ENCODE peak calls at places on chromosomes 3 and 15, in eight cellular contexts. One of them, this sample, is unnamed.

GRCh38 chr3:125587039-125587664 is 8.1 kb downstream of the OSBPL11 start:
- DNase-seq in A549: no peak
- DNase-seq in stimulated activated CD8-positive, alpha-beta memory T cell treated with anti-CD3 and anti-CD28 coated beads, Interleukin-4, amount 100 ng/mL, for 48 hours: no peak
- DNase-seq in fibroblast of gingiva: no peak
- DNase-seq in stimulated activated naive CD8-positive, alpha-beta T cell treated with anti-CD3 and anti-CD28 coated beads, Interleukin-15, amount 100 ng/mL, for 72 hours: no peak
- DNase-seq in iPS-NIHi11: no peak
- DNase-seq in H9: no peak
- DNase-seq in upper lobe of right lung: no peak
- DNase-seq in this sample: no peak

GRCh38 chr3:45917146-45917885 is 25.9 kb upstream of the CXCR6 start:
- DNase-seq in A549: no peak
- DNase-seq in H9: no peak
- DNase-seq in iPS-NIHi11: no peak
- DNase-seq in stimulated activated CD8-positive, alpha-beta memory T cell treated with anti-CD3 and anti-CD28 coated beads, Interleukin-4, amount 100 ng/mL, for 48 hours: no peak
- DNase-seq in fibroblast of gingiva: no peak
- DNase-seq in upper lobe of right lung: peak
- DNase-seq in stimulated activated naive CD8-positive, alpha-beta T cell treated with anti-CD3 and anti-CD28 coated beads, Interleukin-15, amount 100 ng/mL, for 72 hours: no peak
- DNase-seq in this sample: no peak

GRCh38 chr15:62066663-62067447 is at the start of gene C2CD4A:
- DNase-seq in stimulated activated naive CD8-positive, alpha-beta T cell treated with anti-CD3 and anti-CD28 coated beads, Interleukin-15, amount 100 ng/mL, for 72 hours: peak
- DNase-seq in iPS-NIHi11: peak
- DNase-seq in H9: peak
- DNase-seq in fibroblast of gingiva: peak
- DNase-seq in stimulated activated CD8-positive, alpha-beta memory T cell treated with anti-CD3 and anti-CD28 coated beads, Interleukin-4, amount 100 ng/mL, for 48 hours: peak
- DNase-seq in A549: peak
- DNase-seq in upper lobe of right lung: peak
- DNase-seq in this sample: peak

GRCh38 chr3:14397531-14397930 is 4.9 kb upstream of the SLC6A6 start:
- DNase-seq in H9: no peak
- DNase-seq in stimulated activated naive CD8-positive, alpha-beta T cell treated with anti-CD3 and anti-CD28 coated beads, Interleukin-15, amount 100 ng/mL, for 72 hours: no peak
- DNase-seq in A549: no peak
- DNase-seq in stimulated activated CD8-positive, alpha-beta memory T cell treated with anti-CD3 and anti-CD28 coated beads, Interleukin-4, amount 100 ng/mL, for 48 hours: no peak
- DNase-seq in iPS-NIHi11: no peak
- DNase-seq in fibroblast of gingiva: no peak
- DNase-seq in upper lobe of right lung: peak
- DNase-seq in this sample: no peak

GRCh38 chr3:110381992-110382391 is 689.6 kb upstream of the NECTIN3 start:
- DNase-seq in H9: no peak
- DNase-seq in stimulated activated naive CD8-positive, alpha-beta T cell treated with anti-CD3 and anti-CD28 coated beads, Interleukin-15, amount 100 ng/mL, for 72 hours: no peak
- DNase-seq in A549: no peak
- DNase-seq in upper lobe of right lung: no peak
- DNase-seq in iPS-NIHi11: no peak
- DNase-seq in fibroblast of gingiva: peak
- DNase-seq in stimulated activated CD8-positive, alpha-beta memory T cell treated with anti-CD3 and anti-CD28 coated beads, Interleukin-4, amount 100 ng/mL, for 48 hours: no peak
- DNase-seq in this sample: no peak

GRCh38 chr3:102529452-102529851 is 94.6 kb downstream of the ZPLD1 start:
- DNase-seq in A549: peak
- DNase-seq in fibroblast of gingiva: peak
- DNase-seq in stimulated activated CD8-positive, alpha-beta memory T cell treated with anti-CD3 and anti-CD28 coated beads, Interleukin-4, amount 100 ng/mL, for 48 hours: no peak
- DNase-seq in iPS-NIHi11: peak
- DNase-seq in upper lobe of right lung: no peak
- DNase-seq in H9: peak
- DNase-seq in stimulated activated naive CD8-positive, alpha-beta T cell treated with anti-CD3 and anti-CD28 coated beads, Interleukin-15, amount 100 ng/mL, for 72 hours: no peak
- DNase-seq in this sample: no peak

GRCh38 chr15:50808728-50809127 is 43.2 kb upstream of the SPPL2A start:
- DNase-seq in iPS-NIHi11: no peak
- DNase-seq in fibroblast of gingiva: no peak
- DNase-seq in upper lobe of right lung: no peak
- DNase-seq in stimulated activated CD8-positive, alpha-beta memory T cell treated with anti-CD3 and anti-CD28 coated beads, Interleukin-4, amount 100 ng/mL, for 48 hours: no peak
- DNase-seq in stimulated activated naive CD8-positive, alpha-beta T cell treated with anti-CD3 and anti-CD28 coated beads, Interleukin-15, amount 100 ng/mL, for 72 hours: no peak
- DNase-seq in A549: no peak
- DNase-seq in H9: no peak
- DNase-seq in this sample: no peak

GRCh38 chr3:11717768-11718581 is 74.3 kb upstream of the VGLL4 start:
- DNase-seq in fibroblast of gingiva: peak
- DNase-seq in stimulated activated CD8-positive, alpha-beta memory T cell treated with anti-CD3 and anti-CD28 coated beads, Interleukin-4, amount 100 ng/mL, for 48 hours: no peak
- DNase-seq in upper lobe of right lung: no peak
- DNase-seq in H9: no peak
- DNase-seq in stimulated activated naive CD8-positive, alpha-beta T cell treated with anti-CD3 and anti-CD28 coated beads, Interleukin-15, amount 100 ng/mL, for 72 hours: no peak
- DNase-seq in iPS-NIHi11: no peak
- DNase-seq in A549: peak
- DNase-seq in this sample: no peak

GRCh38 chr3:172713316-172713715 is 2.4 kb upstream of the NCEH1 start:
- DNase-seq in H9: no peak
- DNase-seq in A549: no peak
- DNase-seq in upper lobe of right lung: no peak
- DNase-seq in iPS-NIHi11: no peak
- DNase-seq in stimulated activated naive CD8-positive, alpha-beta T cell treated with anti-CD3 and anti-CD28 coated beads, Interleukin-15, amount 100 ng/mL, for 72 hours: no peak
- DNase-seq in fibroblast of gingiva: peak
- DNase-seq in stimulated activated CD8-positive, alpha-beta memory T cell treated with anti-CD3 and anti-CD28 coated beads, Interleukin-4, amount 100 ng/mL, for 48 hours: no peak
- DNase-seq in this sample: no peak

GRCh38 chr3:154273381-154273780 is 50.9 kb downstream of the DHX36 start:
- DNase-seq in upper lobe of right lung: no peak
- DNase-seq in stimulated activated naive CD8-positive, alpha-beta T cell treated with anti-CD3 and anti-CD28 coated beads, Interleukin-15, amount 100 ng/mL, for 72 hours: no peak
- DNase-seq in stimulated activated CD8-positive, alpha-beta memory T cell treated with anti-CD3 and anti-CD28 coated beads, Interleukin-4, amount 100 ng/mL, for 48 hours: no peak
- DNase-seq in fibroblast of gingiva: no peak
- DNase-seq in A549: no peak
- DNase-seq in H9: no peak
- DNase-seq in iPS-NIHi11: no peak
- DNase-seq in this sample: no peak

GRCh38 chr3:4976109-4976508 is 3.1 kb upstream of the BHLHE40 start:
- DNase-seq in iPS-NIHi11: peak
- DNase-seq in stimulated activated naive CD8-positive, alpha-beta T cell treated with anti-CD3 and anti-CD28 coated beads, Interleukin-15, amount 100 ng/mL, for 72 hours: peak
- DNase-seq in A549: peak
- DNase-seq in H9: peak
- DNase-seq in stimulated activated CD8-positive, alpha-beta memory T cell treated with anti-CD3 and anti-CD28 coated beads, Interleukin-4, amount 100 ng/mL, for 48 hours: peak
- DNase-seq in upper lobe of right lung: peak
- DNase-seq in fibroblast of gingiva: no peak
- DNase-seq in this sample: peak

GRCh38 chr3:47113669-47114365 is 50.1 kb downstream of the SETD2 start:
- DNase-seq in stimulated activated naive CD8-positive, alpha-beta T cell treated with anti-CD3 and anti-CD28 coated beads, Interleukin-15, amount 100 ng/mL, for 72 hours: no peak
- DNase-seq in A549: no peak
- DNase-seq in stimulated activated CD8-positive, alpha-beta memory T cell treated with anti-CD3 and anti-CD28 coated beads, Interleukin-4, amount 100 ng/mL, for 48 hours: no peak
- DNase-seq in fibroblast of gingiva: peak
- DNase-seq in upper lobe of right lung: no peak
- DNase-seq in iPS-NIHi11: no peak
- DNase-seq in H9: no peak
- DNase-seq in this sample: no peak

GRCh38 chr3:56118968-56119367 is 349.3 kb downstream of the ERC2 start:
- DNase-seq in H9: no peak
- DNase-seq in upper lobe of right lung: no peak
- DNase-seq in iPS-NIHi11: no peak
- DNase-seq in stimulated activated naive CD8-positive, alpha-beta T cell treated with anti-CD3 and anti-CD28 coated beads, Interleukin-15, amount 100 ng/mL, for 72 hours: no peak
- DNase-seq in fibroblast of gingiva: peak
- DNase-seq in stimulated activated CD8-positive, alpha-beta memory T cell treated with anti-CD3 and anti-CD28 coated beads, Interleukin-4, amount 100 ng/mL, for 48 hours: no peak
- DNase-seq in A549: no peak
- DNase-seq in this sample: no peak

GRCh38 chr3:128006061-128006470 is 46.2 kb upstream of the SEC61A1 start:
- DNase-seq in iPS-NIHi11: no peak
- DNase-seq in stimulated activated naive CD8-positive, alpha-beta T cell treated with anti-CD3 and anti-CD28 coated beads, Interleukin-15, amount 100 ng/mL, for 72 hours: no peak
- DNase-seq in fibroblast of gingiva: no peak
- DNase-seq in upper lobe of right lung: no peak
- DNase-seq in H9: no peak
- DNase-seq in A549: no peak
- DNase-seq in stimulated activated CD8-positive, alpha-beta memory T cell treated with anti-CD3 and anti-CD28 coated beads, Interleukin-4, amount 100 ng/mL, for 48 hours: no peak
- DNase-seq in this sample: no peak

GRCh38 chr15:38564557-38565286 is at the start of gene RASGRP1:
- DNase-seq in stimulated activated CD8-positive, alpha-beta memory T cell treated with anti-CD3 and anti-CD28 coated beads, Interleukin-4, amount 100 ng/mL, for 48 hours: peak
- DNase-seq in A549: peak
- DNase-seq in H9: peak
- DNase-seq in iPS-NIHi11: peak
- DNase-seq in upper lobe of right lung: peak
- DNase-seq in fibroblast of gingiva: peak
- DNase-seq in stimulated activated naive CD8-positive, alpha-beta T cell treated with anti-CD3 and anti-CD28 coated beads, Interleukin-15, amount 100 ng/mL, for 72 hours: peak
- DNase-seq in this sample: peak

GRCh38 chr3:152206243-152206642 is 62.5 kb upstream of the MBNL1 start:
- DNase-seq in A549: no peak
- DNase-seq in iPS-NIHi11: no peak
- DNase-seq in stimulated activated CD8-positive, alpha-beta memory T cell treated with anti-CD3 and anti-CD28 coated beads, Interleukin-4, amount 100 ng/mL, for 48 hours: no peak
- DNase-seq in stimulated activated naive CD8-positive, alpha-beta T cell treated with anti-CD3 and anti-CD28 coated beads, Interleukin-15, amount 100 ng/mL, for 72 hours: no peak
- DNase-seq in fibroblast of gingiva: no peak
- DNase-seq in upper lobe of right lung: no peak
- DNase-seq in H9: no peak
- DNase-seq in this sample: no peak

GRCh38 chr3:47540281-47540680 is 26.8 kb upstream of the ELP6 start:
- DNase-seq in fibroblast of gingiva: no peak
- DNase-seq in A549: no peak
- DNase-seq in upper lobe of right lung: no peak
- DNase-seq in stimulated activated naive CD8-positive, alpha-beta T cell treated with anti-CD3 and anti-CD28 coated beads, Interleukin-15, amount 100 ng/mL, for 72 hours: no peak
- DNase-seq in H9: no peak
- DNase-seq in stimulated activated CD8-positive, alpha-beta memory T cell treated with anti-CD3 and anti-CD28 coated beads, Interleukin-4, amount 100 ng/mL, for 48 hours: no peak
- DNase-seq in iPS-NIHi11: no peak
- DNase-seq in this sample: no peak

GRCh38 chr15:100005715-100006114 is 272.5 kb upstream of the LYSMD4 start:
- DNase-seq in A549: no peak
- DNase-seq in stimulated activated naive CD8-positive, alpha-beta T cell treated with anti-CD3 and anti-CD28 coated beads, Interleukin-15, amount 100 ng/mL, for 72 hours: no peak
- DNase-seq in iPS-NIHi11: no peak
- DNase-seq in stimulated activated CD8-positive, alpha-beta memory T cell treated with anti-CD3 and anti-CD28 coated beads, Interleukin-4, amount 100 ng/mL, for 48 hours: no peak
- DNase-seq in H9: no peak
- DNase-seq in upper lobe of right lung: peak
- DNase-seq in fibroblast of gingiva: no peak
- DNase-seq in this sample: no peak

GRCh38 chr3:52714335-52715302 is 8.7 kb downstream of the SPCS1 start:
- DNase-seq in fibroblast of gingiva: no peak
- DNase-seq in A549: no peak
- DNase-seq in upper lobe of right lung: no peak
- DNase-seq in stimulated activated CD8-positive, alpha-beta memory T cell treated with anti-CD3 and anti-CD28 coated beads, Interleukin-4, amount 100 ng/mL, for 48 hours: no peak
- DNase-seq in stimulated activated naive CD8-positive, alpha-beta T cell treated with anti-CD3 and anti-CD28 coated beads, Interleukin-15, amount 100 ng/mL, for 72 hours: no peak
- DNase-seq in H9: peak
- DNase-seq in iPS-NIHi11: peak
- DNase-seq in this sample: no peak

GRCh38 chr15:57503911-57504598 is 87.6 kb upstream of the MYZAP start:
- DNase-seq in H9: no peak
- DNase-seq in iPS-NIHi11: no peak
- DNase-seq in stimulated activated naive CD8-positive, alpha-beta T cell treated with anti-CD3 and anti-CD28 coated beads, Interleukin-15, amount 100 ng/mL, for 72 hours: no peak
- DNase-seq in stimulated activated CD8-positive, alpha-beta memory T cell treated with anti-CD3 and anti-CD28 coated beads, Interleukin-4, amount 100 ng/mL, for 48 hours: no peak
- DNase-seq in A549: no peak
- DNase-seq in fibroblast of gingiva: no peak
- DNase-seq in upper lobe of right lung: no peak
- DNase-seq in this sample: no peak

GRCh38 chr3:124770341-124771082 is 40.3 kb downstream of the UMPS start:
- DNase-seq in H9: no peak
- DNase-seq in stimulated activated CD8-positive, alpha-beta memory T cell treated with anti-CD3 and anti-CD28 coated beads, Interleukin-4, amount 100 ng/mL, for 48 hours: no peak
- DNase-seq in stimulated activated naive CD8-positive, alpha-beta T cell treated with anti-CD3 and anti-CD28 coated beads, Interleukin-15, amount 100 ng/mL, for 72 hours: no peak
- DNase-seq in fibroblast of gingiva: no peak
- DNase-seq in upper lobe of right lung: no peak
- DNase-seq in A549: no peak
- DNase-seq in iPS-NIHi11: no peak
- DNase-seq in this sample: no peak

GRCh38 chr3:72303926-72304325 is 519.0 kb upstream of the PROK2 start:
- DNase-seq in fibroblast of gingiva: no peak
- DNase-seq in upper lobe of right lung: no peak
- DNase-seq in iPS-NIHi11: no peak
- DNase-seq in A549: no peak
- DNase-seq in stimulated activated CD8-positive, alpha-beta memory T cell treated with anti-CD3 and anti-CD28 coated beads, Interleukin-4, amount 100 ng/mL, for 48 hours: no peak
- DNase-seq in stimulated activated naive CD8-positive, alpha-beta T cell treated with anti-CD3 and anti-CD28 coated beads, Interleukin-15, amount 100 ng/mL, for 72 hours: no peak
- DNase-seq in H9: peak
- DNase-seq in this sample: no peak

GRCh38 chr15:57183041-57183440 is 193.3 kb upstream of the CGNL1 start:
- DNase-seq in stimulated activated naive CD8-positive, alpha-beta T cell treated with anti-CD3 and anti-CD28 coated beads, Interleukin-15, amount 100 ng/mL, for 72 hours: no peak
- DNase-seq in H9: no peak
- DNase-seq in A549: no peak
- DNase-seq in fibroblast of gingiva: peak
- DNase-seq in iPS-NIHi11: no peak
- DNase-seq in upper lobe of right lung: no peak
- DNase-seq in stimulated activated CD8-positive, alpha-beta memory T cell treated with anti-CD3 and anti-CD28 coated beads, Interleukin-4, amount 100 ng/mL, for 48 hours: no peak
- DNase-seq in this sample: no peak

GRCh38 chr3:12964713-12965612 is 108.3 kb downstream of the IQSEC1 start:
- DNase-seq in A549: no peak
- DNase-seq in stimulated activated naive CD8-positive, alpha-beta T cell treated with anti-CD3 and anti-CD28 coated beads, Interleukin-15, amount 100 ng/mL, for 72 hours: no peak
- DNase-seq in upper lobe of right lung: no peak
- DNase-seq in iPS-NIHi11: no peak
- DNase-seq in fibroblast of gingiva: no peak
- DNase-seq in H9: no peak
- DNase-seq in stimulated activated CD8-positive, alpha-beta memory T cell treated with anti-CD3 and anti-CD28 coated beads, Interleukin-4, amount 100 ng/mL, for 48 hours: no peak
- DNase-seq in this sample: no peak

GRCh38 chr3:123880998-123881561 is 3.1 kb downstream of the MYLK start:
- DNase-seq in H9: peak
- DNase-seq in iPS-NIHi11: no peak
- DNase-seq in stimulated activated naive CD8-positive, alpha-beta T cell treated with anti-CD3 and anti-CD28 coated beads, Interleukin-15, amount 100 ng/mL, for 72 hours: no peak
- DNase-seq in upper lobe of right lung: no peak
- DNase-seq in stimulated activated CD8-positive, alpha-beta memory T cell treated with anti-CD3 and anti-CD28 coated beads, Interleukin-4, amount 100 ng/mL, for 48 hours: no peak
- DNase-seq in fibroblast of gingiva: peak
- DNase-seq in A549: peak
- DNase-seq in this sample: no peak

GRCh38 chr3:67083277-67083676 is 85.2 kb downstream of the KBTBD8 start:
- DNase-seq in iPS-NIHi11: no peak
- DNase-seq in H9: no peak
- DNase-seq in fibroblast of gingiva: no peak
- DNase-seq in A549: no peak
- DNase-seq in stimulated activated CD8-positive, alpha-beta memory T cell treated with anti-CD3 and anti-CD28 coated beads, Interleukin-4, amount 100 ng/mL, for 48 hours: peak
- DNase-seq in upper lobe of right lung: no peak
- DNase-seq in stimulated activated naive CD8-positive, alpha-beta T cell treated with anti-CD3 and anti-CD28 coated beads, Interleukin-15, amount 100 ng/mL, for 72 hours: peak
- DNase-seq in this sample: peak

GRCh38 chr3:179398574-179399249 is 51.2 kb downstream of the MFN1 start:
- DNase-seq in A549: no peak
- DNase-seq in iPS-NIHi11: no peak
- DNase-seq in stimulated activated CD8-positive, alpha-beta memory T cell treated with anti-CD3 and anti-CD28 coated beads, Interleukin-4, amount 100 ng/mL, for 48 hours: no peak
- DNase-seq in upper lobe of right lung: no peak
- DNase-seq in stimulated activated naive CD8-positive, alpha-beta T cell treated with anti-CD3 and anti-CD28 coated beads, Interleukin-15, amount 100 ng/mL, for 72 hours: no peak
- DNase-seq in H9: no peak
- DNase-seq in fibroblast of gingiva: peak
- DNase-seq in this sample: no peak

GRCh38 chr3:88038561-88038960 is 20.2 kb downstream of the CGGBP1 start:
- DNase-seq in H9: no peak
- DNase-seq in iPS-NIHi11: no peak
- DNase-seq in stimulated activated CD8-positive, alpha-beta memory T cell treated with anti-CD3 and anti-CD28 coated beads, Interleukin-4, amount 100 ng/mL, for 48 hours: no peak
- DNase-seq in stimulated activated naive CD8-positive, alpha-beta T cell treated with anti-CD3 and anti-CD28 coated beads, Interleukin-15, amount 100 ng/mL, for 72 hours: no peak
- DNase-seq in upper lobe of right lung: no peak
- DNase-seq in A549: no peak
- DNase-seq in fibroblast of gingiva: peak
- DNase-seq in this sample: no peak

GRCh38 chr3:107498646-107499045 is 24.1 kb upstream of the BBX start:
- DNase-seq in stimulated activated naive CD8-positive, alpha-beta T cell treated with anti-CD3 and anti-CD28 coated beads, Interleukin-15, amount 100 ng/mL, for 72 hours: no peak
- DNase-seq in A549: no peak
- DNase-seq in upper lobe of right lung: no peak
- DNase-seq in stimulated activated CD8-positive, alpha-beta memory T cell treated with anti-CD3 and anti-CD28 coated beads, Interleukin-4, amount 100 ng/mL, for 48 hours: no peak
- DNase-seq in H9: no peak
- DNase-seq in iPS-NIHi11: no peak
- DNase-seq in fibroblast of gingiva: no peak
- DNase-seq in this sample: no peak

GRCh38 chr3:159964166-159964973 is 24.3 kb upstream of the IL12A start:
- DNase-seq in stimulated activated CD8-positive, alpha-beta memory T cell treated with anti-CD3 and anti-CD28 coated beads, Interleukin-4, amount 100 ng/mL, for 48 hours: no peak
- DNase-seq in upper lobe of right lung: no peak
- DNase-seq in stimulated activated naive CD8-positive, alpha-beta T cell treated with anti-CD3 and anti-CD28 coated beads, Interleukin-15, amount 100 ng/mL, for 72 hours: no peak
- DNase-seq in iPS-NIHi11: no peak
- DNase-seq in A549: peak
- DNase-seq in H9: no peak
- DNase-seq in fibroblast of gingiva: peak
- DNase-seq in this sample: no peak

GRCh38 chr3:46693897-46694235 is 387 bp upstream of the ALS2CL start:
- DNase-seq in stimulated activated naive CD8-positive, alpha-beta T cell treated with anti-CD3 and anti-CD28 coated beads, Interleukin-15, amount 100 ng/mL, for 72 hours: peak
- DNase-seq in stimulated activated CD8-positive, alpha-beta memory T cell treated with anti-CD3 and anti-CD28 coated beads, Interleukin-4, amount 100 ng/mL, for 48 hours: peak
- DNase-seq in A549: no peak
- DNase-seq in H9: no peak
- DNase-seq in fibroblast of gingiva: no peak
- DNase-seq in upper lobe of right lung: peak
- DNase-seq in iPS-NIHi11: no peak
- DNase-seq in this sample: peak

GRCh38 chr3:56725175-56725574 is 42.1 kb upstream of the TASOR start:
- DNase-seq in H9: no peak
- DNase-seq in fibroblast of gingiva: no peak
- DNase-seq in A549: no peak
- DNase-seq in stimulated activated CD8-positive, alpha-beta memory T cell treated with anti-CD3 and anti-CD28 coated beads, Interleukin-4, amount 100 ng/mL, for 48 hours: peak
- DNase-seq in iPS-NIHi11: no peak
- DNase-seq in upper lobe of right lung: no peak
- DNase-seq in stimulated activated naive CD8-positive, alpha-beta T cell treated with anti-CD3 and anti-CD28 coated beads, Interleukin-15, amount 100 ng/mL, for 72 hours: peak
- DNase-seq in this sample: peak

GRCh38 chr3:123099331-123100191 is 32.7 kb downstream of the PDIA5 start:
- DNase-seq in H9: no peak
- DNase-seq in A549: no peak
- DNase-seq in iPS-NIHi11: no peak
- DNase-seq in stimulated activated naive CD8-positive, alpha-beta T cell treated with anti-CD3 and anti-CD28 coated beads, Interleukin-15, amount 100 ng/mL, for 72 hours: no peak
- DNase-seq in fibroblast of gingiva: no peak
- DNase-seq in upper lobe of right lung: no peak
- DNase-seq in stimulated activated CD8-positive, alpha-beta memory T cell treated with anti-CD3 and anti-CD28 coated beads, Interleukin-4, amount 100 ng/mL, for 48 hours: no peak
- DNase-seq in this sample: peak

GRCh38 chr15:31215490-31216209 is 111.0 kb upstream of the KLF13 start:
- DNase-seq in upper lobe of right lung: peak
- DNase-seq in fibroblast of gingiva: peak
- DNase-seq in A549: peak
- DNase-seq in stimulated activated naive CD8-positive, alpha-beta T cell treated with anti-CD3 and anti-CD28 coated beads, Interleukin-15, amount 100 ng/mL, for 72 hours: peak
- DNase-seq in stimulated activated CD8-positive, alpha-beta memory T cell treated with anti-CD3 and anti-CD28 coated beads, Interleukin-4, amount 100 ng/mL, for 48 hours: peak
- DNase-seq in H9: peak
- DNase-seq in iPS-NIHi11: peak
- DNase-seq in this sample: peak

This sample was measured in activated effector memory CD4-positive, alpha-beta T cell treated with anti-CD3 and anti-CD28 coated beads, Interleukin-2, amount 50 U/mL, for 16 hours.